ENCODE peak calls at places on chromosomes 11 and 22, in seven cellular contexts. R is osteocyte; Z is OCI-LY7; D is PC-3; E is cardiac fibroblast; U is CD8-positive, alpha-beta T cell; G is dorsolateral prefrontal cortex. M is an unnamed sample.

GRCh38 chr11:2951235-2952110 is 22.3 kb upstream of the PHLDA2 start:
- DNase-seq in R (no peak), Z (no peak), D (no peak), E (peak), U (no peak), G (no peak), M (no peak)

GRCh38 chr11:4183410-4184057 is 88.9 kb downstream of the RRM1 start:
- DNase-seq in R (no peak), Z (no peak), D (no peak), E (no peak), U (no peak), G (no peak), M (no peak)

GRCh38 chr11:129933262-129933661 is 37.9 kb upstream of the NFRKB start:
- DNase-seq in R (no peak), Z (no peak), D (peak), E (no peak), U (no peak), G (no peak), M (no peak)

GRCh38 chr11:104846216-104846615 is 52.0 kb downstream of the CASP12 start:
- DNase-seq in R (no peak), Z (no peak), D (no peak), E (no peak), U (no peak), G (no peak), M (no peak)

GRCh38 chr11:10325398-10326079 is 20.7 kb downstream of the ADM start:
- DNase-seq in R (no peak), Z (no peak), D (peak), E (peak), U (no peak), G (no peak), M (no peak)

GRCh38 chr11:12157241-12157661 is 46.9 kb downstream of the MICAL2 start:
- DNase-seq in R (no peak), Z (no peak), D (peak), E (peak), U (no peak), G (no peak), M (no peak)

GRCh38 chr11:75800136-75800675 is 14.8 kb upstream of the UVRAG start:
- DNase-seq in R (no peak), Z (no peak), D (no peak), E (no peak), U (no peak), G (peak), M (no peak)

GRCh38 chr11:68541983-68542382 is 81.4 kb downstream of the PPP6R3 start:
- DNase-seq in R (no peak), Z (no peak), D (no peak), E (no peak), U (no peak), G (no peak), M (no peak)

GRCh38 chr11:3929689-3930088 is 74.2 kb downstream of the STIM1 start:
- DNase-seq in R (no peak), Z (no peak), D (no peak), E (no peak), U (no peak), G (no peak), M (no peak)

GRCh38 chr22:36079041-36079440 is 50.4 kb upstream of the RBFOX2 start:
- DNase-seq in R (no peak), Z (no peak), D (no peak), E (no peak), U (no peak), G (no peak), M (no peak)

GRCh38 chr11:8328231-8328794 is 64.6 kb upstream of the LMO1 start:
- DNase-seq in R (no peak), Z (no peak), D (no peak), E (no peak), U (no peak), G (no peak), M (no peak)

GRCh38 chr11:83249972-83250593 is 36.1 kb downstream of the CCDC90B start:
- DNase-seq in R (no peak), Z (peak), D (peak), E (peak), U (no peak), G (no peak), M (peak)

GRCh38 chr22:36085476-36086169 is 57.0 kb upstream of the RBFOX2 start:
- DNase-seq in R (no peak), Z (no peak), D (no peak), E (no peak), U (no peak), G (no peak), M (no peak)

GRCh38 chr11:71451596-71452353 is 1.2 kb upstream of the NADSYN1 start:
- DNase-seq in R (no peak), Z (peak), D (peak), E (no peak), U (no peak), G (peak), M (no peak)

GRCh38 chr11:46920709-46921108 is 2.4 kb upstream of the LRP4 start:
- DNase-seq in R (no peak), Z (no peak), D (peak), E (peak), U (no peak), G (peak), M (no peak)

GRCh38 chr11:17403977-17404759 is 15.7 kb upstream of the KCNJ11 start:
- DNase-seq in R (no peak), Z (peak), D (no peak), E (peak), U (no peak), G (no peak), M (no peak)

GRCh38 chr11:86672007-86672621 is at the start of gene ME3:
- DNase-seq in R (peak), Z (no peak), D (peak), E (peak), U (no peak), G (peak), M (peak)

GRCh38 chr22:47388778-47389177 is 626.3 kb downstream of the TBC1D22A start:
- DNase-seq in R (no peak), Z (no peak), D (no peak), E (no peak), U (no peak), G (peak), M (no peak)

GRCh38 chr11:112227002-112227401 is 774 bp downstream of the PTS start:
- DNase-seq in R (no peak), Z (peak), D (no peak), E (peak), U (no peak), G (no peak), M (no peak)

GRCh38 chr11:77747381-77747969 is 73.0 kb downstream of the RSF1 start:
- DNase-seq in R (no peak), Z (no peak), D (no peak), E (peak), U (no peak), G (no peak), M (no peak)

DNA sequence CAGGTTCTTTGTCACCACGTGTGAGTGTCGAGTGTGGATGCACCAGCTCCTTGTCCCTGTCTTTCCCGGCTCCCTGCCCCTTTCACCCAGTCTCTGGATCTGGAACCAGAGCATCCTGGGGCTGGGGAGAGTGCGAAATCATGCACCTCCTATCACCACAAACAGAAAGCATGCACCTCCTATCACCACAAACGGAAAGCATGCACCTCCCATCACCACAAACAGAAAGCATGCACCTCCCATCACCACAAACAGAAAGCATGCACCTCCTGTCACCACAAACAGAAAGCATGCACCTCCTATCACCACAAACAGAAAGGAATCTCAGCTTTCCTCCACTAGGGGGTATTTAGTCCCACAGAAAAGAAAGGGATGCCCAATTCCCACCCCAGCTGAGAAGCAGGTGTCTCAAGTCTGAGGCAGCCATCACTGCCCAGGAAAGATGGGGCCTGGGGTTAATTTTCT is 5.9 kb upstream of the GLB1L3 start:
- DNase-seq in R (no peak), Z (no peak), D (peak), E (no peak), U (no peak), G (no peak), M (no peak)
- TF ChIP-seq CTCF in R (no peak), Z (peak), D (peak), E (peak), U (no peak), G (no peak), M (peak)

GRCh38 chr11:44430140-44430539 is 120.2 kb upstream of the ALX4 start:
- DNase-seq in R (no peak), Z (no peak), D (no peak), E (no peak), U (no peak), G (no peak), M (no peak)

GRCh38 chr11:44426119-44426518 is 116.2 kb upstream of the ALX4 start:
- DNase-seq in R (no peak), Z (no peak), D (no peak), E (no peak), U (no peak), G (no peak), M (no peak)

GRCh38 chr11:44426958-44427357 is 117.0 kb upstream of the ALX4 start:
- DNase-seq in R (no peak), Z (no peak), D (no peak), E (no peak), U (no peak), G (no peak), M (no peak)

GRCh38 chr11:44424841-44425240 is 114.9 kb upstream of the ALX4 start:
- DNase-seq in R (no peak), Z (no peak), D (peak), E (no peak), U (no peak), G (no peak), M (no peak)

GRCh38 chr11:44427432-44427831 is 117.5 kb upstream of the ALX4 start:
- DNase-seq in R (no peak), Z (peak), D (peak), E (no peak), U (no peak), G (no peak), M (peak)
- TF ChIP-seq CTCF in R (peak), Z (peak), D (peak), E (no peak), U (no peak), G (no peak), M (peak)

GRCh38 chr11:84719935-84720577 is 907.1 kb downstream of the DLG2 start:
- DNase-seq in R (no peak), Z (no peak), D (no peak), E (no peak), U (no peak), G (peak), M (no peak)

GRCh38 chr11:84714316-84714780 is 912.8 kb downstream of the DLG2 start:
- DNase-seq in R (no peak), Z (peak), D (peak), E (peak), U (no peak), G (no peak), M (peak)
- TF ChIP-seq CTCF in R (peak), Z (peak), D (peak), E (peak), U (no peak), G (peak), M (peak)

GRCh38 chr11:67118801-67119576 is at the start of gene KDM2A:
- DNase-seq in R (peak), Z (peak), D (peak), E (peak), U (peak), G (peak), M (peak)
- TF ChIP-seq CTCF in R (peak), Z (no peak), D (no peak), E (no peak), U (no peak), G (peak), M (peak)

DNA sequence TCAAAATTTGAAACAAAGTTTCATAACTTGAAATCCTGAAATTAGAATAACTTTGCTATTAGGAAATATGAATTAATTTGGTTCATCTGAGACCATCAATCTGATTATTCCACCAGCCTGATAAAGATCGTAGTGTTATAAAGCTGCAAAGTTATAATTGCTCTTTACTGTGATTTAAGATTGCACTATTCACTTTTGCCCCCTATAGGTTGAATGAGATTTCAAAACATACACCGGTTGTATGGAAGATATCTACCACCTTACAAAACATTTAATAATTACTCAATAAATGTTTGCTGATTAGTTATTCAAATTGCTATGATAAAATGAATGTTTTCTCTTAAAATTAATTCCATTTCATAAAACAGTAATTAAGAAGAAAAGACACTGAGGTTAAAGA is 26.1 kb downstream of the APIP start:
- DNase-seq in R (no peak), Z (no peak), D (peak), E (peak), U (no peak), G (no peak), M (no peak)
- TF ChIP-seq CTCF in R (peak), Z (peak), D (peak), E (peak), U (no peak), G (peak), M (peak)

M was measured in GM13977.